ENCODE peak calls at places on chromosomes 7 and 10, in four cellular contexts. O is HCT116, W is GM23248, X is OCI-LY7. J is an unnamed sample.

GRCh38 chr10:37685741-37686683 is 171.4 kb downstream of the ZNF248 start:
- DNase-seq in W (no peak), O (no peak), X (no peak), J (no peak)

GRCh38 chr10:59655309-59655708 is 54.3 kb downstream of the SLC16A9 start:
- DNase-seq in X (no peak), W (peak), O (no peak), J (no peak)

GRCh38 chr10:22444219-22444788 is 99.0 kb downstream of the SPAG6 start:
- DNase-seq in X (no peak), W (no peak), O (no peak), J (no peak)

GRCh38 chr10:110137142-110137545 is 70.3 kb upstream of the MXI1 start:
- DNase-seq in X (peak), O (peak), W (peak), J (peak)

GRCh38 chr7:53209129-53209528 is 173.7 kb downstream of the POM121L12 start:
- DNase-seq in X (no peak), W (no peak), O (no peak), J (no peak)

GRCh38 chr10:585502-585901 is 104.0 kb downstream of the DIP2C start:
- DNase-seq in O (no peak), X (no peak), W (no peak), J (no peak)

GRCh38 chr7:150753826-150754603 is 16.8 kb downstream of the GIMAP5 start:
- DNase-seq in O (no peak), X (peak), W (peak), J (peak)

GRCh38 chr10:133128126-133129081 is 31.6 kb upstream of the KNDC1 start:
- DNase-seq in O (no peak), W (no peak), X (no peak), J (no peak)

GRCh38 chr10:37549054-37549453 is 308.4 kb downstream of the ZNF248 start:
- DNase-seq in O (no peak), W (no peak), X (no peak), J (no peak)

GRCh38 chr10:20399789-20400188 is 497.3 kb downstream of the NEBL start:
- DNase-seq in O (no peak), X (no peak), W (no peak), J (no peak)

GRCh38 chr10:78134919-78135318 is 101.3 kb downstream of the RPS24 start:
- DNase-seq in X (no peak), W (no peak), O (no peak), J (no peak)

GRCh38 chr7:39847227-39847626 is 102.8 kb upstream of the CDK13 start:
- DNase-seq in W (peak), X (no peak), O (no peak), J (no peak)

GRCh38 chr7:23468721-23469149 is 1.6 kb downstream of the IGF2BP3 start:
- DNase-seq in X (peak), O (no peak), W (no peak), J (peak)

GRCh38 chr10:22003964-22004281 is 393 bp upstream of the DNAJC1 start:
- DNase-seq in X (no peak), W (no peak), O (no peak), J (no peak)

GRCh38 chr7:27151341-27151944 is 940 bp downstream of the HOXA3 start:
- DNase-seq in W (peak), O (no peak), X (no peak), J (no peak)

GRCh38 chr7:156932006-156932405 is 17.5 kb upstream of the NOM1 start:
- DNase-seq in O (no peak), X (no peak), W (peak), J (no peak)

GRCh38 chr7:100476108-100476780 is 2.8 kb downstream of the TSC22D4 start:
- DNase-seq in O (no peak), W (peak), X (peak), J (no peak)

GRCh38 chr7:114703677-114704076 is 218.2 kb upstream of the MDFIC start:
- DNase-seq in X (no peak), W (peak), O (no peak), J (no peak)

GRCh38 chr10:77253665-77254064 is 383.9 kb downstream of the KCNMA1 start:
- DNase-seq in O (no peak), W (no peak), X (no peak), J (no peak)

GRCh38 chr7:105776068-105776790 is 100.2 kb downstream of the ATXN7L1 start:
- DNase-seq in X (no peak), O (peak), W (peak), J (peak)

GRCh38 chr10:68154211-68154497 is 44.9 kb downstream of the MYPN start:
- DNase-seq in X (peak), O (no peak), W (peak), J (peak)

GRCh38 chr10:82319046-82319445 is 444.1 kb downstream of the NRG3 start:
- DNase-seq in W (no peak), X (no peak), O (no peak), J (peak)

GRCh38 chr10:974038-974784 is 14.0 kb upstream of the GTPBP4 start:
- DNase-seq in X (no peak), W (peak), O (no peak), J (no peak)

GRCh38 chr7:22419488-22419887 is 62.5 kb upstream of the RAPGEF5 start:
- DNase-seq in X (no peak), O (no peak), W (no peak), J (no peak)

GRCh38 chr7:128398016-128398840 is 11.6 kb downstream of the IMPDH1 start:
- DNase-seq in X (peak), O (no peak), W (peak), J (peak)

GRCh38 chr10:55063817-55064216 is 262.8 kb upstream of the PCDH15 start:
- DNase-seq in W (peak), O (no peak), X (no peak), J (no peak)

GRCh38 chr10:110797416-110797815 is 74.3 kb upstream of the PDCD4 start:
- DNase-seq in X (no peak), W (no peak), O (no peak), J (no peak)

GRCh38 chr7:80634505-80634904 is 3.9 kb upstream of the CD36 start:
- DNase-seq in O (no peak), X (no peak), W (peak), J (no peak)

GRCh38 chr7:78345979-78346378 is 547.4 kb downstream of the PHTF2 start:
- DNase-seq in W (no peak), X (no peak), O (no peak), J (no peak)

GRCh38 chr10:108037061-108037460 is 872.6 kb upstream of the SORCS1 start:
- DNase-seq in W (no peak), O (no peak), X (no peak), J (no peak)

GRCh38 chr10:14588084-14588937 is 186.4 kb downstream of the FAM107B start:
- DNase-seq in X (no peak), W (peak), O (no peak), J (no peak)

GRCh38 chr7:157687158-157687557 is 350.4 kb downstream of the DNAJB6 start:
- DNase-seq in X (no peak), O (no peak), W (no peak), J (peak)

GRCh38 chr7:73703985-73704639 is 15.4 kb downstream of the STX1A start:
- DNase-seq in W (peak), O (no peak), X (peak), J (peak)

GRCh38 chr7:6074612-6075380 is 43.6 kb downstream of the ANKRD61 start:
- DNase-seq in O (no peak), X (no peak), W (no peak), J (no peak)

GRCh38 chr10:93954726-93955363 is 38.9 kb upstream of the PLCE1 start:
- DNase-seq in X (no peak), O (no peak), W (peak), J (no peak)

DNA sequence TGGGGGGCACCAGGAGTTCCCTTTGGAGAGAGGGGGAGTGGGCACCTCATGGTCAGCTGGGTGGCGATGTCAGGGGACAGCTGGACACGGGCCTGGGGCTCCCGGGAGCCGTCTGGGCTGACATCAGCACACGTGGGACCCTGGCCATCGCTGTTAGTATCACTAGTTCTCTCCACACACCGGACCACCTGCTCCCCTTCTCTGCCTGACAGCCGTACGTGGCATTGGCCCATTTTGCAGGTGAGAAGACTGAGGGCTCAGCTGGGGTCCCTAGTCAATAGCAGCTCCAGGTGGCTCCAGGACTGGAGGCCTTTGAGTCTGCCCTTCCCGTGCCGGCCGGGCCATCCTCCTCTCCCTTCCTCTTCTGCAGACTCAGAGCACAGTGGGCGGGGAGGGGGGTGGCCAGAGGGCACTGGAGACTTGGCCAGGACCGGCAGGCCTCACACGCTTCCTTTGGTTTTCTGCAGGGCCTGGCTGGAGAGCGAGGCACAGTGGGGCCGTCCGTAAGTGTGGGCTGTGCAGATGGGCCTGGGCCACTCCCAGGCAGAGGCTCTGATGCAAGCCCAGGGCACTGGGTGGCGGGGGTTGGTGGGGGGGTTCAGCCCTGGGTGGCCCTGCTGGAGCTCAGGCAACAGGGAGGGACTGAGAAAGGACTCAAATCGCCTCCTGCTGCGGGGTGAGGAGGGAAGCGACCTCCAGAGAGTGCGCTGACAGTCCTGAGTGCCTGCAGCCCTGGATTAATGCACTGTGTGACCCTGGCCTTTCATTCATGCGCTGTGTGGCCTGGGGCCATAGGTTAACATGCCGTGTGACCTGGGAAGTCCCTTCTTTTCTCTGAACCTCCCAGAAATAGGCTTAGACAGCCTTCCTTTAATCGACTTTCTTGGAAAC is 78.2 kb downstream of the MYL10 start:
- DNase-seq in O (no peak), X (no peak), W (peak), J (peak)
- TF ChIP-seq EZH2phosphoT487 in O (no peak), X (no peak), W (no peak), J (no peak)

GRCh38 chr7:24729365-24730017 is 27.8 kb downstream of the GSDME start:
- DNase-seq in O (no peak), W (no peak), X (no peak), J (no peak)
- TF ChIP-seq EZH2phosphoT487 in O (no peak), W (no peak), X (no peak), J (no peak)

GRCh38 chr10:28202941-28203352 is 99.9 kb downstream of the MPP7 start:
- DNase-seq in X (no peak), W (no peak), O (no peak), J (no peak)
- TF ChIP-seq EZH2phosphoT487 in X (no peak), W (no peak), O (no peak), J (no peak)

DNA sequence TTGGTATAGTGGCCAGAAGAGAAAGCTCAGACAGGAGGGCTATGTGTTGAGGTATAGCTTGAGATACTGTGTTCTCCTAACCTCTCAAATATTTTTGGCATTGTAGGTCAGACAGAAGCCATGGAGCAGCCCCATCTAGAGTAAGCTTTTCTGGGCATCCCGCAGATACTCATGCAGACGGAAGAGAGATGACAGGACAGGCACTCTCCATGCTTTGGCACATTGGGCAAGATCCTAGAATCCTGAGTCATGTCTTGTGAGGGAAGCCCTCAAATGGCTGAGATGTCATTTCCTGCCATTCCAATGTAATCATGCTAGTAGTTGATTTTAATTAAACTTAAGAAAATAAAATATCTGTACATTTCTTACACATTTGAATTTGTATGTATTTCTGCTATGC is 16.8 kb upstream of the KIF20B start:
- DNase-seq in X (no peak), W (peak), O (no peak), J (no peak)
- TF ChIP-seq EZH2phosphoT487 in X (no peak), W (no peak), O (no peak), J (no peak)

GRCh38 chr10:17199351-17199804 is 2.1 kb downstream of the TRDMT1 start:
- DNase-seq in X (no peak), W (peak), O (no peak), J (peak)
- TF ChIP-seq EZH2phosphoT487 in X (no peak), W (no peak), O (no peak), J (no peak)

GRCh38 chr10:114068054-114068707 is 24.5 kb downstream of the ADRB1 start:
- DNase-seq in W (peak), X (no peak), O (no peak), J (no peak)
- TF ChIP-seq EZH2phosphoT487 in W (no peak), X (no peak), O (no peak), J (no peak)

DNA sequence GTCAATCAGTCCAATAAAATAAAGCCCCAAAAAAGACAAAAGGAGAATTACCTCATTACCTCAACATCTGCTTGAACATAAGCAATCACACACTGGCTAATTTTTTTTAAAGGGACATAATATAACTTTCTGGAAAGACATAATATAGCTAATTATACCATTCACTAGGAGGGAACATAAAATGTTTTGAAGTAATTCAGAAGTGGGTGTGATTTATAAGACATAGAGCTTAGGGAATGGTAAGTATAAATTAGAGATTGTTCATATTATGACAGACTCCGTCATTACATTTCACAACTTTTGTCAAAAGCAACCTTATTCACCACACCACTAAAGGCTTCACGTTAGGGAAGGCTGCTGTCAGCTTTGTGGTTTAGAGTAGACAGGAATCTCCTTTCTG is 3.8 kb downstream of the SHTN1 start:
- DNase-seq in W (no peak), O (no peak), X (no peak), J (no peak)
- TF ChIP-seq EZH2phosphoT487 in W (no peak), O (no peak), X (no peak), J (no peak)

DNA sequence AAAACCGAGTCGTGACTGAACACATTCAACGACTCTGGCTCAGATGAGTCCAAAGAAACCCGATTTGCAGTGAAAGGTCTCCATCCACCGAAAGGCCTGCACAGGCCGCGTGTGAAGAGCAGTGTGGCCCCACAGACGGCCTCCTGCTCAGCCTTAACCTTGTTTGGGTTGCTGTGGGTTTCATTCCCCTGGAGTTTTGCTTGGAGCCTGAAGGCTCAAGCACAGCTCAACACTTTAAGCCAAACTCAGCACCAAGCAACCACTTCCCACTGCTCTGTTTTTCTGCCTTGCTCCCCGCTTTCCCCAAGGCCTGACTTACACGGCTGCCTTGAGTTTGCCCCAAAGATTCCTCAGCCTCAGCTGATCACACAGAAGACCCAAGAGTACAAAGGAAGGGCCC is 398.2 kb upstream of the NFE2L3 start:
- DNase-seq in O (no peak), W (no peak), X (no peak), J (no peak)
- TF ChIP-seq EZH2phosphoT487 in O (no peak), W (no peak), X (no peak), J (no peak)

GRCh38 chr7:35761882-35762720 is 38.8 kb upstream of the SEPTIN7 start:
- DNase-seq in W (peak), X (no peak), O (no peak), J (no peak)
- TF ChIP-seq EZH2phosphoT487 in W (no peak), X (no peak), O (no peak), J (no peak)